ENCODE peak calls at places on chromosome 2, in seven cellular contexts. A, S, O, G, D, Y and L are unnamed samples.

GRCh38 chr2:240972636-240973521 is 25.5 kb upstream of the SNED1 start:
- DNase-seq in A (peak), S (no peak), O (no peak), G (peak), D (no peak), Y (no peak), L (no peak)

GRCh38 chr2:52844701-52845423 is 922.7 kb upstream of the CHAC2 start:
- DNase-seq in A (no peak), S (no peak), O (no peak), G (no peak), D (no peak), Y (peak), L (no peak)

GRCh38 chr2:118568682-118569081 is 278.8 kb downstream of the EN1 start:
- DNase-seq in A (no peak), S (no peak), O (no peak), G (no peak), D (no peak), Y (no peak), L (no peak)

GRCh38 chr2:187148059-187148714 is 299.2 kb upstream of the ZSWIM2 start:
- DNase-seq in A (no peak), S (no peak), O (no peak), G (no peak), D (no peak), Y (no peak), L (no peak)

GRCh38 chr2:573805-574392 is 103.3 kb downstream of the TMEM18 start:
- DNase-seq in A (no peak), S (no peak), O (no peak), G (no peak), D (no peak), Y (no peak), L (no peak)

GRCh38 chr2:16005819-16006536 is 65.6 kb downstream of the MYCN start:
- DNase-seq in A (no peak), S (no peak), O (no peak), G (no peak), D (no peak), Y (no peak), L (peak)

GRCh38 chr2:156436477-156437085 is 402 bp downstream of the GPD2 start:
- DNase-seq in A (no peak), S (no peak), O (no peak), G (no peak), D (peak), Y (no peak), L (no peak)

GRCh38 chr2:174643356-174643755 is 45.8 kb upstream of the WIPF1 start:
- DNase-seq in A (no peak), S (no peak), O (no peak), G (no peak), D (no peak), Y (no peak), L (no peak)

GRCh38 chr2:241773511-241774418 is 2.9 kb upstream of the GAL3ST2 start:
- DNase-seq in A (peak), S (no peak), O (peak), G (no peak), D (no peak), Y (no peak), L (no peak)

GRCh38 chr2:239940861-239941570 is 84.1 kb downstream of the NDUFA10 start:
- DNase-seq in A (no peak), S (no peak), O (no peak), G (peak), D (no peak), Y (no peak), L (no peak)

GRCh38 chr2:190881480-190882326 is 1.1 kb downstream of the GLS start:
- DNase-seq in A (peak), S (no peak), O (peak), G (peak), D (peak), Y (peak), L (peak)

GRCh38 chr2:45452866-45453265 is 158.2 kb downstream of the SRBD1 start:
- DNase-seq in A (no peak), S (peak), O (no peak), G (peak), D (no peak), Y (peak), L (peak)

GRCh38 chr2:43133708-43134570 is 92.5 kb downstream of the ZFP36L2 start:
- DNase-seq in A (no peak), S (no peak), O (no peak), G (no peak), D (no peak), Y (no peak), L (no peak)